ENCODE peak calls at places on chromosomes 11 and 22, in four cellular contexts. One of them, this sample, is unnamed.

GRCh38 chr11:133983660-133984316 is 27.0 kb upstream of the IGSF9B start:
- DNase-seq in GM12865: no peak
- DNase-seq in AG04449: no peak
- DNase-seq in right atrium auricular region: no peak
- DNase-seq in this sample: no peak

GRCh38 chr11:118640332-118641154 is 33.1 kb downstream of the PHLDB1 start:
- DNase-seq in GM12865: no peak
- DNase-seq in AG04449: no peak
- DNase-seq in right atrium auricular region: no peak
- DNase-seq in this sample: no peak

GRCh38 chr22:20438066-20438677 is 547 bp upstream of the SCARF2 start:
- DNase-seq in GM12865: no peak
- DNase-seq in AG04449: no peak
- DNase-seq in right atrium auricular region: no peak
- DNase-seq in this sample: no peak

GRCh38 chr11:5368502-5369043 is 15.0 kb upstream of the OR51M1 start:
- DNase-seq in GM12865: no peak
- DNase-seq in AG04449: no peak
- DNase-seq in right atrium auricular region: no peak
- DNase-seq in this sample: no peak

GRCh38 chr11:6943131-6943530 is 16.9 kb downstream of the ZNF215 start:
- DNase-seq in GM12865: no peak
- DNase-seq in AG04449: no peak
- DNase-seq in right atrium auricular region: no peak
- DNase-seq in this sample: no peak

GRCh38 chr11:114553642-114554041 is 6.0 kb downstream of the NXPE1 start:
- DNase-seq in GM12865: no peak
- DNase-seq in AG04449: no peak
- DNase-seq in right atrium auricular region: no peak
- DNase-seq in this sample: no peak

GRCh38 chr11:47716692-47717091 is 1.5 kb upstream of the AGBL2 start:
- DNase-seq in GM12865: peak
- DNase-seq in AG04449: no peak
- DNase-seq in right atrium auricular region: no peak
- DNase-seq in this sample: no peak

GRCh38 chr22:30864441-30865420 is 103.8 kb downstream of the MORC2 start:
- DNase-seq in GM12865: no peak
- DNase-seq in AG04449: no peak
- DNase-seq in right atrium auricular region: no peak
- DNase-seq in this sample: no peak

GRCh38 chr11:131441398-131441797 is 71.0 kb downstream of the NTM start:
- DNase-seq in GM12865: no peak
- DNase-seq in AG04449: no peak
- DNase-seq in right atrium auricular region: no peak
- DNase-seq in this sample: no peak

GRCh38 chr11:2774173-2775082 is 74.6 kb upstream of the KCNQ1OT1 start:
- DNase-seq in GM12865: no peak
- DNase-seq in AG04449: no peak
- DNase-seq in right atrium auricular region: peak
- DNase-seq in this sample: peak

GRCh38 chr11:86442827-86443226 is 68.1 kb downstream of the CCDC81 start:
- DNase-seq in GM12865: no peak
- DNase-seq in AG04449: no peak
- DNase-seq in right atrium auricular region: no peak
- DNase-seq in this sample: no peak

GRCh38 chr11:27716216-27716615 is 16.0 kb upstream of the BDNF start:
- DNase-seq in GM12865: no peak
- DNase-seq in AG04449: no peak
- DNase-seq in right atrium auricular region: no peak
- DNase-seq in this sample: no peak

GRCh38 chr11:27716850-27717249 is 16.6 kb upstream of the BDNF start:
- DNase-seq in GM12865: no peak
- DNase-seq in AG04449: peak
- DNase-seq in right atrium auricular region: no peak
- DNase-seq in this sample: no peak

GRCh38 chr11:27718346-27718852 is 18.1 kb upstream of the BDNF start:
- DNase-seq in GM12865: no peak
- DNase-seq in AG04449: peak
- DNase-seq in right atrium auricular region: no peak
- DNase-seq in this sample: peak

GRCh38 chr11:27717801-27718229 is 17.6 kb upstream of the BDNF start:
- DNase-seq in GM12865: no peak
- DNase-seq in AG04449: no peak
- DNase-seq in right atrium auricular region: no peak
- DNase-seq in this sample: no peak

DNA sequence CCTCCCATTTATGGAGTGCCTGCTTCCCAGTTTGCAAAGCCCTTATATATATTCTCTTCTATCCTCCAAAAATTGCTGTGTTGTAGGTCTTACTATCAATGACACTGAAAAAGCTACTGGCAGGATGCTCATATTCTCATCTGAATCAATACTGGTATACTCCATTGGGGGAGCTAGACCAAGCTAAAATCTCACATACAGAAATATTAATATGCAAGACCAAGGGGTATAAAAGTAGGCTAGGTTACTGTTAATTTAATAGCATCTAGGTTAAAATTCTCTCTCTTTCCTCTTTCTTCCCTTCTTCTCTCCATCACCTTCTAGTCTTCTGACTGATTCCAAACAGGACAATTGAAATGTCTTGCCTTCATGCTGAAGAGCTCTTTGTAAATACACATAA is 17.1 kb upstream of the BDNF start:
- DNase-seq in GM12865: no peak
- DNase-seq in AG04449: no peak
- DNase-seq in right atrium auricular region: no peak
- DNase-seq in this sample: no peak
- TF ChIP-seq CTCF in GM12865: no peak
- TF ChIP-seq CTCF in AG04449: peak
- TF ChIP-seq CTCF in right atrium auricular region: no peak
- TF ChIP-seq CTCF in this sample: peak

GRCh38 chr11:70381872-70382842 is 16.2 kb upstream of the CTTN start:
- DNase-seq in GM12865: no peak
- DNase-seq in AG04449: peak
- DNase-seq in right atrium auricular region: no peak
- DNase-seq in this sample: no peak
- TF ChIP-seq CTCF in GM12865: no peak
- TF ChIP-seq CTCF in AG04449: peak
- TF ChIP-seq CTCF in right atrium auricular region: no peak
- TF ChIP-seq CTCF in this sample: no peak

GRCh38 chr11:65572356-65573043 is at the start of gene FAM89B:
- DNase-seq in GM12865: peak
- DNase-seq in AG04449: no peak
- DNase-seq in right atrium auricular region: peak
- DNase-seq in this sample: peak

GRCh38 chr11:65574963-65575567 is 788 bp upstream of the EHBP1L1 start:
- DNase-seq in GM12865: no peak
- DNase-seq in AG04449: no peak
- DNase-seq in right atrium auricular region: no peak
- DNase-seq in this sample: no peak

GRCh38 chr11:65571940-65572339 is 398 bp upstream of the FAM89B start:
- DNase-seq in GM12865: no peak
- DNase-seq in AG04449: no peak
- DNase-seq in right atrium auricular region: no peak
- DNase-seq in this sample: no peak

GRCh38 chr11:65574147-65574962 is 1.5 kb upstream of the EHBP1L1 start:
- DNase-seq in GM12865: peak
- DNase-seq in AG04449: peak
- DNase-seq in right atrium auricular region: peak
- DNase-seq in this sample: peak

DNA sequence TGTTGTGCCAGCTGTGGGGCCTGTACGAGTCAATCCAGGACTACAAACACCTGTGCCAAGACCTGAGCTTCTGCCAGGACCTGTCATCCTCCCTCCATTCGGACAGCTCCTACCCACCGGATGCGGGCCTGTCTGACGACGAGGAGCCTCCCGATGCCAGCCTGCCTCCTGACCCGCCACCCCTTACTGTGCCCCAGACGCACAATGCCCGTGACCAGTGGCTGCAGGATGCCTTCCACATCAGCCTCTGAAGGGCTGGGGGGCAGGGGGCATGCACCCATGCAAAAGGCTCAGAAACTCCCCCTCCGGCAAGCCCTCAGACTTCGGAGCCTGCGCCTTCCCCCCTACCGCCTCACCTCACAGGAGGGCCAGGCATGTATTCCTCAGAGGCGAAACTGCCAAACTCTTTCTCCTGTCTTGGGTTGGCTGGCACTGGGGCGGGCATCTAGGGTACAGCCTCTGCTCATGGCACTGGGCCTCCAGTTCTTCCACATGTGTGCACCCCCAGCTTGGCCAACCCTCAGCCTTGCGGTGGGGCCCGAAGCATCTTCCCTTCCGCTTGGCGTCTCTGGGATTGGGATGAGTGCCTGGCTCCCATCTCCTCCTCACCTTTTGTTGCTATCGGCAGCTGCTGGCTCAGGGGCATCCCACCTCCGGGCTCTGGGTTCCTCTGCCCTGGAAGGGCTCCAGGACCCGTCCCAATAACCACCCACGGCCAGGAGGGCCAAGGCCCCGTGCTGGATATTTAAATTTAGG is 1.2 kb downstream of the FAM89B start:
- DNase-seq in GM12865: no peak
- DNase-seq in AG04449: no peak
- DNase-seq in right atrium auricular region: no peak
- DNase-seq in this sample: no peak
- TF ChIP-seq CTCF in GM12865: no peak
- TF ChIP-seq CTCF in AG04449: no peak
- TF ChIP-seq CTCF in right atrium auricular region: no peak
- TF ChIP-seq CTCF in this sample: no peak

DNA sequence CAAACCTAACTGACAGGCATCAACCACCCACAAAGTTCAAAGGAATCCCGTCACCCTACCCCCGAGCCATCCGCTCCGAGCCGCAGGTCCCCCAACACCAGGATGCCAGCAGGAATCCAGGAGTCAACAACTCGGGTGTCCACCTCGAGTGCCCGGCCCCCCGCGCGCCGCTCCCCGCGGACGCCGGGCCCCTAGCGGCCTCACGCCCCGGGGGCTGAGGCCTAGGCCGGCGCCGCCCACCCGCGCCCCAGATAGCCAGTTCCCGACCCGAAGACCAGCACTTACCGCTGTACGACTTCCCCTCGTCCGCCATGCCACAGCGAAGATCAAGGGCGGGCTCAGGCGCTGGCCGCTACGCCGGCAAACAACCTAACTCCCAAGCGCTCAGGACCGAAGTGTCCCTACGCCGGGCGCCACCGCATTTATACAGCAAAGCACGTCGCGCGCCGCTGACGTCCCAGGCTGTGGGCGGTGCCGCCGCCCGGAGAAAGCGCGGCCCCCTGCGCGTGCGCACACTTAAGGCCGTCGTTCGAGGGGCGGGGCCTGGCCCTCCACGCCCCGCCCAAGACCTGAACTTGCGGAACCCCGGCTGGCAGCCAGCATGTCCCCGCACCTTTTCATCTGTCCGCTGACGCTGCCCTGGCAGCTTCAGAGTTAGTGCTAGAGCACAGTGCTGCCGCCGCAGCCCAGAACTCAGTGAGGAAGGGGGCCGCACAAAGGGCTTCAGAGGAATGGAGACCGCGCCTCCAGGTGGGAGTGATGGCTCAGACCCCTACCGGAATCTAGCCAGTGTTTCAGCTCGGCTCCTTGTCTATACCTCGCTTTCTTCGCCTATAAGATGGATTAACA is at the start of gene NXF1:
- DNase-seq in GM12865: peak
- DNase-seq in AG04449: peak
- DNase-seq in right atrium auricular region: peak
- DNase-seq in this sample: peak
- TF ChIP-seq CTCF in GM12865: peak
- TF ChIP-seq CTCF in AG04449: no peak
- TF ChIP-seq CTCF in right atrium auricular region: peak
- TF ChIP-seq CTCF in this sample: no peak

GRCh38 chr22:44426981-44427380 is 71.1 kb downstream of the RTL6 start:
- DNase-seq in GM12865: no peak
- DNase-seq in AG04449: no peak
- DNase-seq in right atrium auricular region: no peak
- DNase-seq in this sample: no peak
- TF ChIP-seq CTCF in GM12865: no peak
- TF ChIP-seq CTCF in AG04449: no peak
- TF ChIP-seq CTCF in right atrium auricular region: no peak
- TF ChIP-seq CTCF in this sample: no peak

GRCh38 chr11:16881766-16882165 is 132.4 kb downstream of the PLEKHA7 start:
- DNase-seq in GM12865: peak
- DNase-seq in AG04449: no peak
- DNase-seq in right atrium auricular region: no peak
- DNase-seq in this sample: no peak

GRCh38 chr11:16880184-16880583 is 134.0 kb downstream of the PLEKHA7 start:
- DNase-seq in GM12865: no peak
- DNase-seq in AG04449: no peak
- DNase-seq in right atrium auricular region: no peak
- DNase-seq in this sample: no peak

GRCh38 chr11:16881074-16881709 is 133.0 kb downstream of the PLEKHA7 start:
- DNase-seq in GM12865: peak
- DNase-seq in AG04449: no peak
- DNase-seq in right atrium auricular region: peak
- DNase-seq in this sample: no peak

GRCh38 chr11:16879690-16880089 is 134.5 kb downstream of the PLEKHA7 start:
- DNase-seq in GM12865: no peak
- DNase-seq in AG04449: no peak
- DNase-seq in right atrium auricular region: no peak
- DNase-seq in this sample: no peak

GRCh38 chr11:16883179-16883578 is 131.0 kb downstream of the PLEKHA7 start:
- DNase-seq in GM12865: no peak
- DNase-seq in AG04449: no peak
- DNase-seq in right atrium auricular region: no peak
- DNase-seq in this sample: no peak
- TF ChIP-seq CTCF in GM12865: no peak
- TF ChIP-seq CTCF in AG04449: no peak
- TF ChIP-seq CTCF in right atrium auricular region: peak
- TF ChIP-seq CTCF in this sample: no peak

GRCh38 chr11:42972741-42973140 is 339.1 kb upstream of the API5 start:
- DNase-seq in GM12865: no peak
- DNase-seq in AG04449: no peak
- DNase-seq in right atrium auricular region: no peak
- DNase-seq in this sample: no peak

GRCh38 chr11:42976636-42977217 is 335.1 kb upstream of the API5 start:
- DNase-seq in GM12865: no peak
- DNase-seq in AG04449: no peak
- DNase-seq in right atrium auricular region: no peak
- DNase-seq in this sample: no peak

DNA sequence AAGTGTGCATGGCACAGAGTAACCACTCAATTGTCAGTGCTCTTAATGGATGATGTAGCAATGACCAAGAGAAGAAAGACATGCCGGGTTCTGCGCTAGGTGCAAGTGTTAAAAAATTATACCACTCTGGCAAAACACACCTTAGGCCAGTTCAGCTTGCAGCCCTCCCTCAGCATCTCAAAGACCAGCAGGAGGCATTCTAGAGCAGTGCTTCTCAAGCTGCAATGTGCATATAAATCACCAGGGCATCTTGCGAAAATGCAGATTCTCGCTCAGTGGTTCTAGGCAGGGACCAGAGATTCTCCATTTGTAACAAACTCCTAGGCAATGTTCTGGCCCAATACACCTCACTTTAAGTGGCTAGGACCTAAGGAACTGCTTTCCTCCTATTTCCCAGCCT is 337.3 kb upstream of the API5 start:
- DNase-seq in GM12865: no peak
- DNase-seq in AG04449: no peak
- DNase-seq in right atrium auricular region: no peak
- DNase-seq in this sample: no peak
- TF ChIP-seq CTCF in GM12865: no peak
- TF ChIP-seq CTCF in AG04449: no peak
- TF ChIP-seq CTCF in right atrium auricular region: no peak
- TF ChIP-seq CTCF in this sample: no peak

This sample was measured in endothelial cell.